ENCODE peak calls at places on chromosomes 2 and 18, in eight cellular contexts. C is heart right ventricle; L is cardiac muscle cell; P is upper lobe of right lung; R is neural progenitor cell; A is CD4-positive, CD25-positive, alpha-beta regulatory T cell; G is CD8-positive, alpha-beta memory T cell; O is Panc1. K is an unnamed sample.

GRCh38 chr2:102399499-102400141 is 23.3 kb upstream of the IL18RAP start:
- DNase-seq in C (no peak), L (no peak), P (no peak), R (no peak), A (no peak), G (no peak), O (no peak), K (no peak)

GRCh38 chr2:135825131-135825854 is 11.7 kb downstream of the LCT start:
- DNase-seq in C (no peak), L (no peak), P (no peak), R (no peak), A (no peak), G (no peak), O (no peak), K (no peak)

GRCh38 chr2:68994864-68995263 is 18.1 kb upstream of the ANTXR1 start:
- DNase-seq in C (peak; percentile 42), L (peak; percentile 87), P (no peak), R (no peak), A (no peak), G (no peak), O (no peak), K (no peak)

GRCh38 chr18:58117685-58118403 is 73.8 kb downstream of the NEDD4L start:
- DNase-seq in C (no peak), L (peak; percentile 94), P (peak; percentile 81), R (no peak), A (no peak), G (no peak), O (peak; percentile 69), K (no peak)

GRCh38 chr18:48951448-48952286 is 902 bp upstream of the SMAD7 start:
- DNase-seq in C (peak; percentile 89), L (peak; percentile 95), P (peak; percentile 95), R (peak; percentile 92), A (peak; percentile 71), G (peak; percentile 71), O (no peak), K (peak; percentile 91)

GRCh38 chr18:3599861-3600260 is 149.9 kb downstream of the TGIF1 start:
- DNase-seq in C (no peak), L (no peak), P (no peak), R (no peak), A (no peak), G (no peak), O (no peak), K (no peak)

GRCh38 chr2:206079699-206080465 is 6.1 kb downstream of the INO80D start:
- DNase-seq in C (no peak), L (no peak), P (no peak), R (no peak), A (no peak), G (no peak), O (no peak), K (no peak)

GRCh38 chr18:24600076-24600654 is 139.7 kb downstream of the HRH4 start:
- DNase-seq in C (no peak), L (peak; percentile 76), P (no peak), R (peak; percentile 83), A (no peak), G (no peak), O (no peak), K (peak; percentile 74)

GRCh38 chr2:62747876-62748275 is 42.4 kb downstream of the EHBP1 start:
- DNase-seq in C (no peak), L (no peak), P (no peak), R (no peak), A (no peak), G (no peak), O (no peak), K (no peak)

GRCh38 chr18:40168026-40168425 is 1787.0 kb upstream of the PIK3C3 start:
- DNase-seq in C (no peak), L (no peak), P (no peak), R (no peak), A (no peak), G (no peak), O (no peak), K (no peak)

GRCh38 chr2:235497096-235497495 is 3.3 kb downstream of the AGAP1 start:
- DNase-seq in C (no peak), L (no peak), P (no peak), R (no peak), A (no peak), G (no peak), O (no peak), K (no peak)

GRCh38 chr2:235500761-235501662 is 7.2 kb downstream of the AGAP1 start:
- DNase-seq in C (no peak), L (peak; percentile 61), P (no peak), R (peak; percentile 32), A (no peak), G (no peak), O (no peak), K (no peak)

GRCh38 chr2:235498556-235499305 is 4.9 kb downstream of the AGAP1 start:
- DNase-seq in C (no peak), L (no peak), P (no peak), R (peak; percentile 42), A (no peak), G (no peak), O (no peak), K (no peak)

GRCh38 chr2:235500110-235500760 is 6.4 kb downstream of the AGAP1 start:
- DNase-seq in C (no peak), L (no peak), P (no peak), R (no peak), A (no peak), G (no peak), O (no peak), K (no peak)

DNA sequence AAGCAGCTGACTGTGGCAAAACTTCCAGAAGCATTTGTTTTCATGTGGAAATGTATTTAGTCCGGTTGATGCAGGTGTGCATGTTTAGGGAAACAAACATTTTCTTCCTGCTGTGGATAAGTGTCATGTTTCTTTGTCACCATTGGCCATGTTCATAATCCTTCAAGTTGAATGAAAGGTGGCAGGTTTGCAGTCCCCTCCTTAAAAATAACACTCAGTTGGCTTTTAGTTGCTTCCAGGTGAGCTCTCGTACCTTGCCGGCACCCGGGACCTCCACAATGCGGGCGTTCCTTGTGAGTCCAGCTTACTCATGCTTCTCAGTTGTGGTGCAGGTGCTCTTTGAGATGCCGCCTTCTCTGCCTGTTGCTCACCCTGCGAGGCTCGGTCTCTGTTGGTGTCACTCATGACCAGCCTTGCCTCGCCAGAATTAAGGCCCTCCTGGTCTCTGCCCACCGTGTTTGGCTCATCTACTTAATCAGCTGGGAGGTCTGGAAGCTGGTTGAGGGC is 5.5 kb downstream of the AGAP1 start:
- DNase-seq in C (no peak), L (no peak), P (no peak), R (no peak), A (no peak), G (no peak), O (no peak), K (no peak)
- H3K4me1 ChIP-seq in C (peaks cover 70% of the 10 kb centered on the region), L (peaks cover 55% of the 10 kb centered on the region), P (peaks cover 31% of the 10 kb centered on the region), R (peaks cover 86% of the 10 kb centered on the region), A (no peaks in the 10 kb centered on the region), G (peaks cover 18% of the 10 kb centered on the region), O (peaks cover 61% of the 10 kb centered on the region), K (no peaks in the 10 kb centered on the region)

DNA sequence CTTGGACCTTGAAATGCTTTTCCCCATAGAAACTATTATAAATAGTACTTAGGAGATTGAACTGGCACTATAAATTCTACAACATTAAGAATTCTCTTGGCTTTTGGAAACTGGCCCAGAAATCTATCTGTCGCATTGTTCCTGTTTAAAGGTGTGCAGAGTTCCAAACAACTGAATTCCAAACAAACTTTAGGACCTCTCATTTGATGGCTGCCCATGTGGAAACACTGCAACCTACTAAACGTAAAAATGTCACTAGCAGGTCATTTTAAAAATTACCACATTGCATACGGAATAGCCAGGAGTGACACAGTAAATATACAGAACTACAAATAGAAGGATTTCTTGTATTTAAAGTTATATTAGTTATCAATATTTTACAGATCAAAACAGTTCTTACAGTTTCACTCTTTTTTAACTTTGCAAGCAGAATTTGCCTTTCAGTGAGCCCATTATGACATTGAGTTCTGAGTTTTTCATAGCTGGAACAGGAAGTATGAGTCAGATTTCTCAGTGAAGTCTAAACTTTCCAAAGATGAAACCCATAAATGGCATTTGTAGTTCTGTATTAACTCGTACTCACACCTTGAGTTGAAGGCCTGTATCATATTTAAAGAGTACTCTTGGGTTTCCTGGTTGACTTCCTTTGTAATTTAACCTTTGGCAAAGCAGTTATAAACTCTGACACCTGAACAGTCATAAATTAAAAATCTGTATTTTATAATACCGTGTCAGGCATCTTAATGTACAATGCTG is 142.3 kb upstream of the BOD1L2 start:
- DNase-seq in C (no peak), L (peak; percentile 53), P (no peak), R (no peak), A (no peak), G (no peak), O (peak; percentile 2), K (no peak)
- H3K4me3 ChIP-seq in C (no peak overlapping the region), L (no peak overlapping the region), P (no peak overlapping the region), R (no peak overlapping the region), A (peak overlapping the region; percentile 13), G (no peak overlapping the region), O (no peak overlapping the region), K (no peak overlapping the region)

GRCh38 chr2:105774781-105775337 is 30.1 kb downstream of the NCK2 start:
- DNase-seq in C (no peak), L (no peak), P (no peak), R (no peak), A (no peak), G (no peak), O (no peak), K (no peak)
- H3K4me1 ChIP-seq in C (peaks cover 84% of the 10 kb centered on the region), L (no peaks in the 10 kb centered on the region), P (peaks cover 40% of the 10 kb centered on the region), R (peaks cover 22% of the 10 kb centered on the region), A (peaks cover 96% of the 10 kb centered on the region), G (peaks cover 96% of the 10 kb centered on the region), O (no peaks in the 10 kb centered on the region), K (no peaks in the 10 kb centered on the region)

DNA sequence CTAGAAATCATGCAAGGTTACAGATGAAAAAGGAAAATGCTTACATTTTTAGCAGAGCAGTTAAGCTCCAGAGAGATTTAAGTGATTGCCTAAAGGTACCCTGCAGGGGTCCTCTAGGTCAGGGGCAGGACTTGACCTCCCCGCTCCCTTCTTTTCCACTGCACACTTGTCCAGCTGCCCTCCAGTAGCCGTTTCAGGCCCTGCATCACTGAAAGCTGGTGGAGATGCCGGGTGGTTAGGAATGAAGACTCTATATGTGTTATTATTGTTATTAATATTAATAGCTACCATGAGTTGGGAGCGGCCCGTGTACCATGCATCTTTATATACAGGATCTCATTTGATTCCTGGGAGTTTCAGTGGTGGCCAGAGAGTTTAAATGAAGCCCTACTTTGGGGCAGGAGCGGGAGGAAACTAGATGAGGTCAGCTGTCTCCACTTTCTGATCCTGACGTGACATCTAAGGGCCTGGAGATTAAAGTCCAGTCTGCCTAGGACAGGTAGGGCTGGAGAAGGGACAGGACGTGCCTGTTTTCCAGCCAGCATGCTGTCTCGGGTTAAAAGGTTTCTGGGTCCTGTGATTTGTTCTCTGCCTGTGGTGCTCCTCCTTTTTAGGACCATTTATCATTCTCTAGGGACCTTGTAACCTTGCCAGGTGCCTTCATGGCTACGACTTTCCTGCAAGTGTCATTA is 2.1 kb downstream of the TMEM37 start:
- DNase-seq in C (no peak), L (no peak), P (no peak), R (no peak), A (no peak), G (no peak), O (no peak), K (no peak)
- H3K4me3 ChIP-seq in C (no peak overlapping the region), L (no peak overlapping the region), P (peak overlapping the region; percentile 70), R (no peak overlapping the region), A (no peak overlapping the region), G (no peak overlapping the region), O (no peak overlapping the region), K (no peak overlapping the region)

GRCh38 chr2:46229134-46230063 is 67.8 kb upstream of the EPAS1 start:
- DNase-seq in C (no peak), L (peak; percentile 22), P (no peak), R (peak; percentile 41), A (peak; percentile 10), G (no peak), O (no peak), K (no peak)
- H3K4me1 ChIP-seq in C (peaks cover 29% of the 10 kb centered on the region), L (no peaks in the 10 kb centered on the region), P (peaks cover 21% of the 10 kb centered on the region), R (peaks cover 8% of the 10 kb centered on the region), A (peaks cover 22% of the 10 kb centered on the region), G (peaks cover 23% of the 10 kb centered on the region), O (no peaks in the 10 kb centered on the region), K (no peaks in the 10 kb centered on the region)

GRCh38 chr2:238321467-238321866 is 1.1 kb downstream of the TRAF3IP1 start:
- DNase-seq in C (no peak), L (no peak), P (no peak), R (no peak), A (no peak), G (no peak), O (no peak), K (no peak)
- H3K4me3 ChIP-seq in C (peak overlapping the region; percentile 75), L (peak overlapping the region; percentile 99), P (peak overlapping the region; percentile 63), R (peak overlapping the region; percentile 93), A (peak overlapping the region; percentile 35), G (no peak overlapping the region), O (peak overlapping the region; percentile 62), K (peak overlapping the region; percentile 69)

K was measured in Karpas-422.